ENCODE peak calls at places on chromosome 15, in nine cellular contexts. P is HEK293T; S is activated CD8-positive, alpha-beta memory T cell treated with anti-CD3 and anti-CD28 coated beads for 48 hours; M is heart right ventricle; U is A549; L is ELR; D is foreskin melanocyte; A is NCI-H1694 treated with DMSO at 0.1 percent for 48 hours; N is stimulated activated CD4-positive, alpha-beta T cell treated with anti-CD3 and anti-CD28 coated beads, Interleukin-4, amount 100 ng/mL, for 1 hour. Y is an unnamed sample.

GRCh38 chr15:42919308-42919707 is 1.3 kb downstream of the TTBK2 start:
- DNase-seq in N (no peak), S (no peak), U (no peak), D (no peak), M (no peak), L (peak; percentile 10), P (no peak), A (no peak), Y (no peak)

GRCh38 chr15:100125627-100126231 is 216.0 kb downstream of the ADAMTS17 start:
- DNase-seq in N (no peak), L (no peak), P (no peak), S (no peak), A (no peak), U (no peak), D (no peak), M (peak; percentile 74), Y (no peak)

GRCh38 chr15:37480482-37480881 is 380.1 kb upstream of the MEIS2 start:
- DNase-seq in P (no peak), M (no peak), N (no peak), A (no peak), S (no peak), D (no peak), L (no peak), U (no peak), Y (no peak)

GRCh38 chr15:66454143-66454542 is 43.4 kb downstream of the SNAPC5 start:
- DNase-seq in L (peak; percentile 36), S (no peak), P (no peak), D (no peak), N (no peak), U (no peak), A (no peak), M (no peak), Y (no peak)

GRCh38 chr15:42172475-42172874 is 16.0 kb upstream of the PLA2G4F start:
- DNase-seq in M (no peak), L (no peak), N (no peak), D (no peak), P (no peak), A (no peak), S (no peak), U (no peak), Y (no peak)

GRCh38 chr15:60526127-60526616 is 47.2 kb upstream of the ICE2 start:
- DNase-seq in L (no peak), P (no peak), D (no peak), M (peak; percentile 31), U (no peak), N (no peak), A (no peak), S (no peak), Y (no peak)

GRCh38 chr15:98660055-98660454 is 11.7 kb downstream of the IGF1R start:
- DNase-seq in S (no peak), M (no peak), A (no peak), N (no peak), D (no peak), U (no peak), L (no peak), P (no peak), Y (no peak)

GRCh38 chr15:42737529-42738328 is 801 bp upstream of the CDAN1 start:
- DNase-seq in P (no peak), A (no peak), D (peak; percentile 42), M (no peak), L (peak; percentile 43), S (no peak), N (no peak), U (peak; percentile 49), Y (no peak)

GRCh38 chr15:49044761-49045571 is 1.3 kb downstream of the SECISBP2L start:
- DNase-seq in P (no peak), S (no peak), M (no peak), A (no peak), D (no peak), L (peak; percentile 23), U (no peak), N (no peak), Y (no peak)

GRCh38 chr15:70451861-70452653 is 311.3 kb downstream of the UACA start:
- DNase-seq in N (peak; percentile 41), D (no peak), P (no peak), A (no peak), U (no peak), L (no peak), M (no peak), S (no peak), Y (peak; percentile 27)

GRCh38 chr15:26771917-26772587 is 814 bp downstream of the GABRB3 start:
- DNase-seq in A (no peak), P (no peak), S (no peak), N (no peak), L (no peak), U (peak; percentile 52), D (peak; percentile 3), M (no peak), Y (no peak)

GRCh38 chr15:69265347-69265955 is 33.3 kb upstream of the PAQR5 start:
- DNase-seq in D (no peak), A (peak; percentile 40), M (no peak), P (peak; percentile 25), N (no peak), S (no peak), U (peak; percentile 58), L (peak; percentile 48), Y (no peak)

GRCh38 chr15:39403674-39404117 is 177.2 kb upstream of the THBS1 start:
- DNase-seq in N (no peak), P (peak; percentile 17), U (peak; percentile 22), A (no peak), D (peak; percentile 29), S (no peak), L (peak; percentile 82), M (no peak), Y (no peak)

GRCh38 chr15:68207176-68207935 is 2.2 kb upstream of the CALML4 start:
- DNase-seq in M (no peak), A (no peak), D (no peak), P (no peak), N (no peak), L (no peak), U (no peak), S (no peak), Y (no peak)

GRCh38 chr15:34721802-34722795 is 32.7 kb downstream of the GJD2 start:
- DNase-seq in S (no peak), U (peak; percentile 59), D (peak; percentile 90), L (peak; percentile 67), M (peak; percentile 70), A (peak; percentile 65), N (no peak), P (peak; percentile 38), Y (no peak)

GRCh38 chr15:63038926-63039673 is 3.4 kb upstream of the TPM1 start:
- DNase-seq in N (no peak), U (no peak), A (no peak), D (peak; percentile 68), P (no peak), M (no peak), S (no peak), L (peak; percentile 58), Y (no peak)

GRCh38 chr15:79031201-79031600 is 59.4 kb downstream of the RASGRF1 start:
- DNase-seq in P (no peak), L (no peak), S (no peak), M (no peak), A (no peak), U (no peak), D (no peak), N (no peak), Y (no peak)

GRCh38 chr15:70262171-70262570 is 164.5 kb upstream of the TLE3 start:
- DNase-seq in M (no peak), N (no peak), D (no peak), S (no peak), U (no peak), L (no peak), A (no peak), P (no peak), Y (no peak)

GRCh38 chr15:25678498-25678865 is 184.6 kb downstream of the ATP10A start:
- DNase-seq in D (no peak), L (no peak), M (no peak), U (no peak), P (no peak), A (no peak), S (no peak), N (no peak), Y (no peak)

GRCh38 chr15:70523634-70524033 is 239.7 kb downstream of the UACA start:
- DNase-seq in D (no peak), M (no peak), L (no peak), P (no peak), S (no peak), N (no peak), A (no peak), U (no peak), Y (no peak)

GRCh38 chr15:31511707-31512310 is 185.2 kb downstream of the KLF13 start:
- DNase-seq in U (no peak), P (no peak), L (no peak), A (no peak), N (peak; percentile 43), M (no peak), S (no peak), D (no peak), Y (no peak)

GRCh38 chr15:69081310-69082004 is 67.0 kb downstream of the NOX5 start:
- DNase-seq in S (no peak), U (no peak), M (peak; percentile 81), P (no peak), L (peak; percentile 46), A (no peak), D (no peak), N (no peak), Y (no peak)

GRCh38 chr15:82807920-82808633 is 1.4 kb upstream of the WHAMM start:
- DNase-seq in A (no peak), D (no peak), S (no peak), U (no peak), L (no peak), M (no peak), P (no peak), N (no peak), Y (no peak)

GRCh38 chr15:101023501-101024110 is 104.4 kb downstream of the LRRK1 start:
- DNase-seq in D (no peak), A (no peak), U (no peak), N (no peak), M (peak; percentile 4), P (no peak), S (no peak), L (no peak), Y (no peak)

GRCh38 chr15:72315706-72316370 is 4.1 kb downstream of the CELF6 start:
- DNase-seq in U (no peak), P (no peak), A (peak; percentile 72), D (peak; percentile 33), N (no peak), L (no peak), S (no peak), M (no peak), Y (no peak)

GRCh38 chr15:36737430-36737891 is 158.0 kb downstream of the CDIN1 start:
- DNase-seq in D (peak; percentile 6), L (peak; percentile 79), N (no peak), S (no peak), P (no peak), A (no peak), U (no peak), M (no peak), Y (no peak)

GRCh38 chr15:31214864-31215489 is 111.7 kb upstream of the KLF13 start:
- DNase-seq in N (no peak), D (no peak), P (no peak), S (no peak), L (no peak), A (no peak), M (peak; percentile 44), U (peak; percentile 35), Y (no peak)

Y was measured in progenitor cell of endocrine pancreas.